ENCODE peak calls at places on chromosomes 1 and 21, in four cellular contexts. M is fibroblast of lung, G is GM20000, R is progenitor cell of endocrine pancreas. C is an unnamed sample.

GRCh38 chr1:228794810-228795209 is 59.5 kb downstream of the RHOU start:
- DNase-seq in G (peak), R (no peak), M (no peak), C (no peak)

GRCh38 chr1:115293006-115293405 is 45.0 kb downstream of the NGF start:
- DNase-seq in R (no peak), G (no peak), M (no peak), C (no peak)

GRCh38 chr1:103529746-103530145 is 4.2 kb downstream of the RNPC3 start:
- DNase-seq in R (no peak), M (no peak), G (no peak), C (peak)

GRCh38 chr21:46031484-46031883 is 49.9 kb downstream of the COL6A1 start:
- DNase-seq in G (no peak), M (no peak), R (no peak), C (no peak)

GRCh38 chr1:177849130-177849529 is 120.7 kb downstream of the SEC16B start:
- DNase-seq in M (peak), G (no peak), R (no peak), C (peak)

GRCh38 chr21:22806278-22806677 is 1808.1 kb downstream of the NCAM2 start:
- DNase-seq in R (no peak), G (no peak), M (no peak), C (no peak)

GRCh38 chr1:52665173-52666020 is 32.4 kb downstream of the SHISAL2A start:
- DNase-seq in G (no peak), M (no peak), R (no peak), C (no peak)

GRCh38 chr1:153583976-153584375 is 18.3 kb upstream of the S100A2 start:
- DNase-seq in M (no peak), G (no peak), R (no peak), C (no peak)

GRCh38 chr1:144101397-144102050 is 129.7 kb upstream of the FAM72C start:
- DNase-seq in M (no peak), R (peak), G (no peak), C (peak)

GRCh38 chr1:57146100-57146499 is 180.3 kb upstream of the C8B start:
- DNase-seq in G (no peak), R (no peak), M (no peak), C (no peak)

GRCh38 chr1:182299728-182300581 is 91.6 kb downstream of the GLUL start:
- DNase-seq in R (no peak), M (peak), G (no peak), C (no peak)

GRCh38 chr1:8077120-8077573 is 51.0 kb upstream of the ERRFI1 start:
- DNase-seq in G (no peak), M (peak), R (no peak), C (peak)

GRCh38 chr1:19476440-19477190 is 8.7 kb downstream of the CAPZB start:
- DNase-seq in M (peak), G (peak), R (no peak), C (no peak)

GRCh38 chr1:62437273-62437945 is 560 bp downstream of the USP1 start:
- DNase-seq in R (no peak), G (peak), M (peak), C (no peak)

GRCh38 chr1:9438431-9439073 is 100.7 kb upstream of the SLC25A33 start:
- DNase-seq in G (no peak), R (no peak), M (peak), C (peak)

GRCh38 chr1:215665212-215665611 is 98.1 kb downstream of the KCTD3 start:
- DNase-seq in G (no peak), R (no peak), M (peak), C (peak)

GRCh38 chr1:223304931-223305330 is 59.0 kb downstream of the SUSD4 start:
- DNase-seq in R (no peak), G (no peak), M (no peak), C (no peak)

GRCh38 chr21:39373634-39374033 is 24.7 kb upstream of the HMGN1 start:
- DNase-seq in M (peak), R (no peak), G (no peak), C (peak)

GRCh38 chr1:213327318-213327667 is 276.3 kb downstream of the RPS6KC1 start:
- DNase-seq in G (no peak), R (no peak), M (peak), C (peak)

GRCh38 chr1:177346960-177347359 is 176.2 kb downstream of the BRINP2 start:
- DNase-seq in R (no peak), M (no peak), G (no peak), C (no peak)

GRCh38 chr1:112673589-112674439 is 645 bp upstream of the MOV10 start:
- DNase-seq in R (no peak), M (peak), G (peak), C (peak)

GRCh38 chr1:53995683-53996082 is 22.3 kb downstream of the LDLRAD1 start:
- DNase-seq in R (no peak), M (no peak), G (no peak), C (no peak)

GRCh38 chr21:36761685-36762084 is 62.8 kb downstream of the SIM2 start:
- DNase-seq in R (no peak), G (no peak), M (no peak), C (no peak)

GRCh38 chr1:183956559-183957188 is 80.9 kb downstream of the COLGALT2 start:
- DNase-seq in R (no peak), M (peak), G (peak), C (peak)

GRCh38 chr1:171188388-171189266 is 3.5 kb downstream of the FMO2 start:
- DNase-seq in R (no peak), G (peak), M (peak), C (peak)

DNA sequence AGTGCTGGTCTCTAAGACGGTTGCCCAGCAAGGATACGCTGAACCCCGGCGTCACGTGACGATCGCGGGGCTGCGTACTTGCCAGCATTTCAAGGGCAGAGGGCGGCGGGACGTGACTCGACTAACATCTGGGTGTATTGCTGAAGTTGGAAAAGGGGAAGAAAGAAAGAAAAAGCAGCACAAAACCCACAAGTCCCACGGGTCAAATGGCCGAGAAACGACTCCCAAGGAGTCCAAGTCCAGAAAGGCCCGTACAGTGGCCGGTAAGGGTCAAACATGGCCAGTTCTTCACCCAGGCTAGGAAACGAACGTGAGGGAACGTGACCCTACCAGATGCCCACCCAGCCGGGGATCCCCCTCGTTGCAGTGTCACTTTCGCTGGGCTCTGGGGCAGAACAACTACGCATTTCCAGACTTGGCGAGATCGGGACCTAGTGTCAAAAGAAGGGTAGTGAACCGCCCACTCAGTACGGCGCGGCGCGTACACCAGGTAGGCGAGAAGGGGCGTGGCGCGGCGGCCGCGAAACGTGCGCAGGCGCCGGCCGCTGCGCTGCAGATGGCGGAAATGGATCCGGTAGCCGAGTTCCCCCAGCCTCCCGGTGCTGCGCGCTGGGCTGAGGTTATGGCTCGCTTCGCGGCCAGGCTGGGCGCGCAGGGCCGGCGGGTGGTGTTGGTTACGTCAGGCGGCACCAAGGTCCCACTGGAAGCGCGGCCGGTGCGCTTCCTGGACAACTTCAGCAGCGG is at the start of the genes PPCS and ZMYND12:
- DNase-seq in G (peak), R (peak), M (peak), C (peak)
- TF ChIP-seq CTCF in G (no peak), R (no peak), M (no peak), C (no peak)

GRCh38 chr21:32569261-32570230 is 15.8 kb downstream of the TCP10L start:
- DNase-seq in R (peak), M (peak), G (peak), C (peak)
- TF ChIP-seq CTCF in R (peak), M (peak), G (peak), C (peak)

GRCh38 chr1:159421821-159422220 is 10.2 kb upstream of the OR10J4 start:
- DNase-seq in M (no peak), R (no peak), G (no peak), C (no peak)
- TF ChIP-seq CTCF in M (no peak), R (peak), G (no peak), C (peak)

DNA sequence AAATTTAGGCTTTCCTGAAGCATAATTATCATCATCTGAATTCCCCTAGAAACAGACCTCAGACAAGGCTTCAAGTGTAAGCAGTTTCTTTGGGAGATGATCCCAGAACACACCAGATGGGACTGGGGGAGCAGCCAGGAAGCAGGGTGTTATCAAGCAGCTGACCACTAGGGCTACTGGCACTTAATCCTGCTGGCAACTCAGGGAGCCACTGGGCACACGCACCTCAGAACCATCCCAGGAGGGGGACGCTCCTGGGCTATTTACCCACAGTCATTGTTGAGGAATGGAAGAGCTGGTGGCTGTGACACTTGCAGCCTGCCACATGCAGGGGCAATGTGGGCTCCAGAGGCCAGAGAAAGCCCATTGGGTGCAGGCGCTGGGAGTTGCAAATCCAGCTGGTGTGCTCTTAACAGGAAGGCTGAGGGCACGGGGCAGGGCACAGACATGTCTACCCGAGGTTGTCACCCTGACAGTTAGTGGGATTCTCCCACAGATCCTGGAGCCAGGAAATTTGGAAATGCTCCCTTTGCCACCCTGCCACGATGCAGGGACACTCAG is 15.1 kb upstream of the IL22RA1 start:
- DNase-seq in M (no peak), G (no peak), R (no peak), C (peak)
- TF ChIP-seq CTCF in M (peak), G (no peak), R (no peak), C (peak)

GRCh38 chr1:32647308-32648134 is 2.8 kb downstream of the ZBTB8OS start:
- DNase-seq in M (no peak), G (no peak), R (no peak), C (no peak)

GRCh38 chr1:32652244-32652962 is 1.4 kb downstream of the RBBP4 start:
- DNase-seq in G (no peak), M (no peak), R (no peak), C (no peak)

GRCh38 chr1:32651461-32652073 is 559 bp downstream of the RBBP4 start:
- DNase-seq in G (no peak), M (no peak), R (no peak), C (no peak)

GRCh38 chr1:32650157-32650751 is at the start of gene ZBTB8OS:
- DNase-seq in G (peak), R (peak), M (peak), C (peak)

GRCh38 chr1:32650752-32651460 is at the start of gene RBBP4:
- DNase-seq in M (peak), R (peak), G (peak), C (peak)
- TF ChIP-seq CTCF in M (no peak), R (no peak), G (no peak), C (peak)

DNA sequence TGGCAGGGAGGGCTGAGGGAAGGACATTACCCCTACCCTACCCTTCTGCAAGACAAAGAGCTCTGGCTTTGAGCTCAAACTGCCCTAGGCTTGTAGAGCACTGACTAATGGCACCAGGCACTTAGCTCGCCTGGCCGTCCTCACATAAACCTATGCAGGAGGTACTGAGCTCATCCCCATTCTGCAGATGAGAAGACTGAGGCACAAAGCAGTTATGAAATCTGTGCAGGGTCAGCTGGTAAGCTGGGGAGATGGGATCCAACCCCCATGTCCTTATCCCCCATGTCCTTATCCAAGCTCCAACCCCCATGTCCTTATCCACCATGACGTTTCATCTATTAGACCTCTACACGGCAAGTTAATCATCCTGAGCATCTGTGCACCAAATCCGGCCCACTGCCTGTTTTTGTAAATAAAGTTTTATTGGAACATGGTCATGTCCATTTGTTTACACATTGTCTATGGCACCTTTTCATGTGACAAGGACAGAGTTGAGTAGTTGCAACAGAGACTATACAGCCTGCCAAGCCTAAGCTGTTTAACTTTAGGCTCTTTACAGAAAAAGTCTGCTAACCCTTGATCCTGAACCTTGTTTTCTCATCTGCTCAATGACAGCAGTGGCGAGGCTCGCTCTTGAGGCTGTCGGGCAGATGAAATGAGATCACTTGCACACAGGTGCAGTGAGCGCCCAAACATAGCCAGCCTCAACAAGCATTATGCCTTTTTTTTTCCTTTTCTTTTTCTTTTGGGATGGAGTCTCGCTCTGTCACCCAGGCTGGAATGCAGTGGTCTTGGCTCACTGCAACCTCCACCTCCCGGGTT is 86.8 kb downstream of the FBXO2 start:
- DNase-seq in M (no peak), R (no peak), G (no peak), C (no peak)
- TF ChIP-seq CTCF in M (no peak), R (no peak), G (no peak), C (no peak)

DNA sequence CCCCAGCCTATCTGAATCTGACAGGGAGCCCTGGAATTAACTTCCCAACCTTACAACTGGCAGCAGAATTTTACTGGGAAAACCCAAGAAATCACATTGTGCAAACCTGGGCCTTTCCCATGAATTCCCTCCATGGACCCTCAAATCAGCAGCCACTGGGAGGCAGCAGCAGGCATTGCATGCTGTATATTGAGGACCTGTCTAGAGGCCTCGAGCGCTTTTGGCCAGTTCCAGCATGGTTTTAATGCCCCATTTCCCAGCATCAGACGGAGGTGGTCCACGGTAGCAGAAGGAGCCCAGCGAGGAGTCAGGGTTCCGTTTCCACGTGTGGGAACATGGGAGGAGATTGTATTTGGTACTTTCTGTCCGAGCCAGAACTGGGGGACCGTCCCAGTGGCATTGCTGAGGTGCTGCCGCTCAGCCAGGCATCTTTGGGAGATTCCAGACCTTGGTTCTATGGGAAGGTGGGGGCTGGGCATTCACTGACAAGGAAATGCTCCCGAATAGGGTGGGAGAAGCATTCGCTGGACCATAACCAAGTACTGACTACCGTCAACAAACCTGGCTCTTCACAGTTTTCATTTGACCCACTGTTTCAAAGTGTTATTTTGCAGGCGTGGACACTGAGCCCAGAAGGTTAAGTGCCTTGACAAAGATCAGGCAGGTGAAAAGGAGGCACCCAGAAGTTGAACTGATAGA is 15.9 kb downstream of the BMP8A start:
- DNase-seq in G (no peak), R (no peak), M (no peak), C (no peak)
- TF ChIP-seq CTCF in G (peak), R (peak), M (peak), C (peak)